ENCODE peak calls at places on chromosomes 12 and 14, in five cellular contexts. D is HepG2, U is IMR-90, I is K562, T is H1. M is an unnamed sample.

GRCh38 chr14:52013984-52014600 is 24.7 kb downstream of the RTRAF start:
- DNase-seq in D (no peak), U (no peak), I (peak), T (peak), M (peak)

GRCh38 chr12:11650697-11651281 is 1.3 kb downstream of the ETV6 start:
- DNase-seq in D (peak), U (peak), I (peak), T (no peak), M (peak)

GRCh38 chr14:38958589-38958988 is 144.4 kb downstream of the SEC23A start:
- DNase-seq in D (no peak), U (no peak), I (no peak), T (no peak), M (no peak)

GRCh38 chr14:95471526-95472304 is 44.7 kb downstream of the SYNE3 start:
- DNase-seq in D (no peak), U (no peak), I (no peak), T (no peak), M (no peak)

GRCh38 chr14:51889851-51890250 is 29.4 kb downstream of the GNG2 start:
- DNase-seq in D (no peak), U (peak), I (no peak), T (no peak), M (no peak)

GRCh38 chr14:90495357-90496276 is 98.8 kb downstream of the CALM1 start:
- DNase-seq in D (peak), U (peak), I (peak), T (peak), M (peak)

GRCh38 chr12:57730336-57731067 is 8.0 kb downstream of the AGAP2 start:
- DNase-seq in D (no peak), U (no peak), I (no peak), T (no peak), M (no peak)

GRCh38 chr14:86935241-86935640 is 1057.7 kb downstream of the GALC start:
- DNase-seq in D (no peak), U (peak), I (no peak), T (no peak), M (no peak)

GRCh38 chr12:20601668-20602280 is 93.4 kb upstream of the SLCO1C1 start:
- DNase-seq in D (peak), U (peak), I (no peak), T (no peak), M (peak)

GRCh38 chr14:96126339-96126770 is 78.3 kb upstream of the BDKRB2 start:
- DNase-seq in D (no peak), U (peak), I (no peak), T (no peak), M (no peak)

GRCh38 chr14:47269788-47270492 is 405.5 kb downstream of the MDGA2 start:
- DNase-seq in D (no peak), U (no peak), I (no peak), T (no peak), M (no peak)

GRCh38 chr14:94483729-94484275 is 7.8 kb upstream of the SERPINA9 start:
- DNase-seq in D (no peak), U (peak), I (no peak), T (no peak), M (no peak)

GRCh38 chr14:32345311-32345771 is 16.2 kb downstream of the AKAP6 start:
- DNase-seq in D (no peak), U (peak), I (no peak), T (no peak), M (no peak)

GRCh38 chr12:132418393-132418925 is 71.5 kb upstream of the FBRSL1 start:
- DNase-seq in D (no peak), U (no peak), I (no peak), T (no peak), M (no peak)

GRCh38 chr14:32203928-32204357 is 874 bp upstream of the RNU6-8 start:
- DNase-seq in D (peak), U (no peak), I (peak), T (no peak), M (no peak)

GRCh38 chr12:104890463-104891096 is 67.5 kb downstream of the SLC41A2 start:
- DNase-seq in D (no peak), U (no peak), I (no peak), T (no peak), M (no peak)

GRCh38 chr12:52691076-52691764 is 11.0 kb upstream of the KRT1 start:
- DNase-seq in D (no peak), U (no peak), I (no peak), T (peak), M (no peak)

GRCh38 chr14:22438742-22439141 is 150.3 kb downstream of the DAD1 start:
- DNase-seq in D (no peak), U (no peak), I (no peak), T (no peak), M (no peak)

GRCh38 chr14:32512348-32512747 is 183.2 kb downstream of the AKAP6 start:
- DNase-seq in D (no peak), U (no peak), I (no peak), T (no peak), M (no peak)

GRCh38 chr12:26274441-26275312 is 79.3 kb downstream of the SSPN start:
- DNase-seq in D (peak), U (peak), I (peak), T (no peak), M (peak)

GRCh38 chr14:51424569-51425251 is 184.7 kb downstream of the TMX1 start:
- DNase-seq in D (no peak), U (peak), I (no peak), T (no peak), M (no peak)

DNA sequence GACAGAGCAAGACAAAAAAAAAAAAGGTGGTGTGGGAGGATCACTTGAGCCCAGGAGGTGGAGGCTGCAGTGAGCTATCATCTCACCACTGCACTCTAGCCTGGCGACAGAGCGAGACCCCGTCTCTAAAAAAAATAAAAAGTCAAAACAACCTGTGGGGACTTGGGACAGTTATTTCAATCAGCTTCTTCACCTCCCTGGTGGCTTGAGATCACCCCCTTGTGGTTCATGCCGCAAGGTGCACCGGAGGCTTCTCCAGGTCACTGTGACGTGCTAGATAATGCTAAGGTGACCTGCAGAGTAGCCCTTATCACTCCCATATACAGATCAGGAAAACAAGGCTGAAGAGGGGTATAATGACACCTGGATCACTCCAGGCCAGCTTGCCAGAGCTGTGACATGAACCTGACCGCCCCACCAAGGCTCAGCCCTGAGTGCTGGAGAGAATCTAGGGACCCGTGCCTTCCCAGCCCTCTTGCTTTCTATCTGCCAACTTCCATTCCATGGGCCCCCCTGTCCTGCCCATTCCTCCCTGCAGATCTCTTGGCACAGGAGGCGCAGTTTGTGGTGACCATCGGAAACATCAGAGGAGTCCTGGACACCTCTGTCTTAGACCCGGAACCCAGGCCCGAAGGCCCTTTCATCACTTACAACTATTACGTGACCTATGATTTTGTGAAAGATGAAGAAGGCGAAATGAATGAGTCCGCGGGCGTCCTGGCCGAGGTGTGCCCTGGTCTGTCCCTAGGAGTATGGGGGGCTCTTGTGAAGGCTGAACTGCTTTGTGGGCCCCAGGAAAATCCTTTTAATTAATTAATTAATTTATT is 8.1 kb downstream of the LRRC43 start:
- DNase-seq in D (peak), U (peak), I (peak), T (peak), M (peak)
- TF ChIP-seq MAFK in D (no peak), U (no peak), I (no peak), T (no peak), M (no peak)

GRCh38 chr12:6336859-6337744 is 4.8 kb downstream of the TNFRSF1A start:
- DNase-seq in D (no peak), U (no peak), I (peak), T (no peak), M (no peak)

GRCh38 chr12:6338955-6339761 is 2.7 kb downstream of the TNFRSF1A start:
- DNase-seq in D (no peak), U (no peak), I (no peak), T (no peak), M (no peak)

GRCh38 chr12:6336079-6336858 is 5.6 kb downstream of the TNFRSF1A start:
- DNase-seq in D (peak), U (peak), I (peak), T (peak), M (peak)

GRCh38 chr12:6335451-6336078 is 6.3 kb downstream of the TNFRSF1A start:
- DNase-seq in D (peak), U (peak), I (peak), T (peak), M (peak)

DNA sequence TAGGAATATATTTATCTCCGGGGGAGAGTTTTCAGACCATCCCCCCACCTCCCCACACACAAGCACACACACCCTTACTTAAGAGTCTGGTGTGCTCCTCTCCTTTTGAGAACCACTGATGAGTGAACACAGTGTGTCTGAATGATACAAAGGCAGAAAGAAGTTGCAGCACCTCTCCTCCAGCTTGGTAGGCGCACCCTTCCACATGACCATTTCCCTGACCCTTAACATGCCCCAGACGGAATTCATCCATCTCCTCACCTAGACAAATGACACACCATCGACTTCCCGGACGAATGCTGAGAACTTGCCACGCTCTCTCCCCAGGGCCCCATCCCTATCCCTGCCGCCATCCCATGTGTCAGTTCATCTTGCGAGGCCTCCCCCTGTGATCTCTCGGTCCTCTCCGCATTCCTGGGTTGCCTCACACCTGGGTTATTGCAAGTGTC is 3.9 kb downstream of the TNFRSF1A start:
- DNase-seq in D (peak), U (no peak), I (no peak), T (no peak), M (no peak)
- TF ChIP-seq MAFK in D (no peak), U (no peak), I (no peak), T (no peak), M (no peak)

GRCh38 chr14:99230271-99231141 is 41.5 kb downstream of the BCL11B start:
- DNase-seq in D (no peak), U (no peak), I (peak), T (no peak), M (no peak)
- TF ChIP-seq MAFK in D (no peak), U (no peak), I (no peak), T (peak), M (no peak)

GRCh38 chr14:93303659-93304058 is 29.2 kb downstream of the BTBD7 start:
- DNase-seq in D (no peak), U (no peak), I (peak), T (no peak), M (no peak)
- TF ChIP-seq MAFK in D (no peak), U (no peak), I (no peak), T (no peak), M (no peak)

DNA sequence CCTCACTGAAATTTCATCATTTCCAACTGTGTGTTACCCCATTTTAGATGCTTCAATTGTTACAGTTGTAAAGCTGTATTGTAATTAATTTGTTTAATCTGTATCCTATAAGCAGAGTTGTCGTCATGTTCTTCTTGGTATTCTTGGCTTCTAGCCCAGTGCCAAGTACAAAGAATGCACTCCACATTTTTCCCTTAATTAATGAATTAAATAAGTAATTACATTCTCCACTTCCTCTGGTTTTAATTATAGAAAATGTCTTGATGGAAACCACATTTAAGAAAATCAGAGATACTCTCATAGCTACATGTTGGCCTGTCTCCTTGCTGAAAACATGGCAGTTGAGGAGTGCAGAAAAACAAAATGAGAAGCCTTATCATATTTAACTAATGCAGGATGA is 749 bp downstream of the DNAI7 start:
- DNase-seq in D (no peak), U (no peak), I (no peak), T (no peak), M (peak)
- TF ChIP-seq MAFK in D (no peak), U (no peak), I (no peak), T (no peak), M (no peak)

GRCh38 chr12:50073206-50073605 is 11.9 kb upstream of the SMARCD1 start:
- DNase-seq in D (no peak), U (no peak), I (no peak), T (no peak), M (no peak)

GRCh38 chr12:50069069-50069468 is 11.7 kb downstream of the ASIC1 start:
- DNase-seq in D (no peak), U (no peak), I (no peak), T (no peak), M (no peak)

GRCh38 chr12:50072198-50072907 is 12.8 kb upstream of the SMARCD1 start:
- DNase-seq in D (no peak), U (no peak), I (peak), T (peak), M (no peak)

GRCh38 chr12:50073712-50074111 is 11.4 kb upstream of the SMARCD1 start:
- DNase-seq in D (no peak), U (no peak), I (no peak), T (no peak), M (no peak)

DNA sequence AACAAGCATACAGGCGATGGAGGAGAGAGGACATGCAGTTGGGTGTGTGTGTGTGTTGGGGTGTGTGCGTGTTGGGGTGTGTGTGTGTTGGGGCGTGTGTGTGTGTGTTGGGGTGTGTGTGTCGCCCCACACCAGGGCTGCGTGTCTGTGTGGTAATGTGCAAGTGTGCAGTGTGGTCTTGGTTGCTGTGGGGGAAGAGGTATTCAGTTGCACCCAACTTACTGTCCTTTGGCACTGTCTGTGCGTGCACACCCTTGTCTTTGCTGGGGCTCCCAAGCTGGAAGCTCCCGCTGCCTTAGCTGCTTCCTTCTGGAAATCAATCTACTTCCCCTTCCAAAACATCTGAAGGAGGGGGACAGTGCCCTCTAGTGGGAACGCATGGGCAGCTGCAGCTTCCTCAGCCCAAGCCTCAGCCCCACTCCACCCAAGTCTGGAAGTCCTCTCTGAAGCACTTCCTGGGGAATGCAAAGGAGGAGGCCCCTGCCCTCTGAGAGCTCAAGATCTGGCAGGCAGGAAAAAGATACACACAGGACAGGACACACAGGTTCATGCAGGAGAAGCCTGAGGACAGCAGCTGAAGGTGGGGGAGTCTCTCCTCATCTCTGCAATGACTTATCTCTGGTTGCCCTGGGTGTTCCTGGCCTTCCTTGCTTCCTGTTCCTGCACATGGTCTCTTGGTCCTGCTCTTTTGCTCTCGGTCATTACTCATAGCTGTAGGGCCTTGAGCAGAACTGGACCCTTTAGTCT is 13.1 kb downstream of the ASIC1 start:
- DNase-seq in D (peak), U (peak), I (peak), T (peak), M (peak)
- TF ChIP-seq MAFK in D (no peak), U (no peak), I (no peak), T (no peak), M (no peak)

M was measured in A549.